ENCODE peak calls at places on chromosomes 6 and 20, in six cellular contexts. B, L, C, F, J and E are unnamed samples.

GRCh38 chr20:50658804-50659380 is 32.5 kb downstream of the RIPOR3 start:
- DNase-seq in C (no peak), L (no peak), J (no peak), F (peak), B (no peak), E (no peak)

GRCh38 chr6:20791932-20792331 is 257.7 kb downstream of the CDKAL1 start:
- DNase-seq in L (no peak), C (no peak), F (no peak), J (no peak), B (no peak), E (no peak)

GRCh38 chr20:41004561-41005360 is 23.9 kb upstream of the TOP1 start:
- DNase-seq in J (no peak), L (no peak), B (no peak), C (no peak), F (no peak), E (no peak)

GRCh38 chr6:137970368-137970767 is 103.3 kb downstream of the TNFAIP3 start:
- DNase-seq in B (no peak), J (no peak), C (no peak), L (peak), F (no peak), E (no peak)

GRCh38 chr6:73680289-73680688 is 15.7 kb upstream of the CD109 start:
- DNase-seq in L (no peak), C (no peak), J (no peak), B (no peak), F (no peak), E (no peak)

GRCh38 chr6:40916816-40917215 is 122.2 kb downstream of the UNC5CL start:
- DNase-seq in L (no peak), C (no peak), F (no peak), B (no peak), J (no peak), E (no peak)

GRCh38 chr6:119259027-119259426 is 90.5 kb downstream of the MAN1A1 start:
- DNase-seq in J (no peak), B (no peak), C (no peak), L (no peak), F (no peak), E (no peak)

GRCh38 chr6:140921366-140922226 is 1211.1 kb upstream of the GJE1 start:
- DNase-seq in B (no peak), J (peak), C (peak), F (no peak), L (peak), E (peak)

GRCh38 chr6:98539669-98540207 is 294.6 kb upstream of the POU3F2 start:
- DNase-seq in C (no peak), L (no peak), B (no peak), F (no peak), J (no peak), E (no peak)

GRCh38 chr6:154448448-154449096 is 61.9 kb downstream of the CNKSR3 start:
- DNase-seq in C (no peak), L (no peak), F (no peak), B (no peak), J (peak), E (no peak)

GRCh38 chr6:136656121-136656520 is 105.9 kb upstream of the MAP7 start:
- DNase-seq in F (no peak), C (no peak), B (no peak), J (no peak), L (no peak), E (no peak)

GRCh38 chr6:161412795-161413194 is 138.9 kb upstream of the AGPAT4 start:
- DNase-seq in B (no peak), F (no peak), L (no peak), C (no peak), J (no peak), E (no peak)

GRCh38 chr6:100726741-100727140 is 154.4 kb downstream of the ASCC3 start:
- DNase-seq in J (no peak), L (no peak), F (no peak), B (no peak), C (no peak), E (no peak)

GRCh38 chr6:17730078-17730704 is 23.5 kb upstream of the NUP153 start:
- DNase-seq in F (no peak), L (no peak), B (no peak), C (no peak), J (no peak), E (no peak)

GRCh38 chr6:168042426-168043192 is 36.4 kb downstream of the FRMD1 start:
- DNase-seq in J (no peak), F (no peak), C (no peak), L (no peak), B (peak), E (no peak)

GRCh38 chr6:138105446-138105845 is 1.8 kb downstream of the PERP start:
- DNase-seq in B (no peak), C (peak), L (no peak), F (no peak), J (peak), E (no peak)

GRCh38 chr20:709421-709820 is 33.8 kb upstream of the SCRT2 start:
- DNase-seq in L (no peak), F (peak), C (no peak), J (no peak), B (no peak), E (no peak)

GRCh38 chr6:20696676-20697075 is 162.4 kb downstream of the CDKAL1 start:
- DNase-seq in C (no peak), B (no peak), L (no peak), J (no peak), F (no peak), E (no peak)

GRCh38 chr6:53273356-53273755 is 75.4 kb downstream of the ELOVL5 start:
- DNase-seq in L (no peak), J (no peak), F (no peak), C (no peak), B (no peak), E (no peak)

GRCh38 chr6:56677559-56677958 is 34.9 kb upstream of the DST start:
- DNase-seq in C (no peak), J (no peak), B (no peak), L (no peak), F (no peak), E (no peak)

GRCh38 chr6:101083533-101084172 is 202.5 kb upstream of the ASCC3 start:
- DNase-seq in L (no peak), B (no peak), C (peak), F (no peak), J (no peak), E (peak)

GRCh38 chr20:17650816-17651760 is 31.0 kb downstream of the RRBP1 start:
- DNase-seq in F (peak), C (no peak), B (no peak), J (no peak), L (peak), E (peak)

GRCh38 chr20:1660263-1660662 is 2.7 kb upstream of the SIRPG start:
- DNase-seq in B (no peak), C (no peak), L (no peak), F (no peak), J (no peak), E (no peak)

GRCh38 chr6:15524736-15525401 is 138.0 kb downstream of the DTNBP1 start:
- DNase-seq in C (no peak), B (no peak), F (peak), J (no peak), L (no peak), E (no peak)

DNA sequence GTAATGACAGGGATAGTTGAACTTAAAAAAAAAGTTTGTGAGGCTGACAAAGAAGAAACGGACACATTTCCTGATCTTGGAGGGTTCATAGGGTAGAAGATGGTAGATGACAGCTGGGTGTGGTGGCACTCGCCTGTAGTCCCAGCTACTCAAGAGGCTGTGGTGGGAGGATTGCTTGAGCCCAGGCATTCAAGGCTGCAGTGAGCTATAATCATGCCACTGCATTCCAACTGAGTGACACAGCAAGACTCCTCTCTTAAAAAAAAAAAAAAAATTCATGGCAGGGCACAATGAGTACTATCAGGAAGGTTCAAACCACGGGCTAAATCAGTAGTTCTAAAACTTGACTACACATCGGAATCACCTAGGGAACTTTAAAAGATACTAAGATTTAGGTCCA is 2.0 kb upstream of the MICA start:
- DNase-seq in C (peak), F (peak), B (no peak), L (peak), J (peak), E (no peak)
- TF ChIP-seq POLR2A in C (no peak), F (peak), B (no peak), L (no peak), J (peak), E (no peak)

GRCh38 chr6:159790149-159790946 is at the start of gene MRPL18:
- DNase-seq in L (peak), C (peak), J (peak), F (peak), B (peak), E (peak)
- TF ChIP-seq POLR2A in L (peak), C (peak), J (peak), F (peak), B (peak), E (no peak)

GRCh38 chr6:4598384-4598783 is 177.8 kb upstream of the CDYL start:
- DNase-seq in B (no peak), J (no peak), C (no peak), L (no peak), F (no peak), E (no peak)
- TF ChIP-seq POLR2A in B (no peak), J (no peak), C (no peak), L (no peak), F (no peak), E (no peak)

GRCh38 chr20:58890454-58891075 is 38.0 kb downstream of the GNAS start:
- DNase-seq in J (peak), B (peak), C (peak), F (peak), L (peak), E (peak)
- TF ChIP-seq POLR2A in J (peak), B (peak), C (peak), F (no peak), L (peak), E (no peak)

GRCh38 chr6:2764610-2765165 is 505 bp upstream of the WRNIP1 start:
- DNase-seq in C (peak), B (no peak), L (peak), F (peak), J (peak), E (peak)
- TF ChIP-seq POLR2A in C (peak), B (no peak), L (peak), F (peak), J (no peak), E (peak)

GRCh38 chr6:30155522-30156261 is 5.3 kb downstream of the TRIM10 start:
- DNase-seq in F (no peak), B (no peak), L (no peak), C (no peak), J (no peak), E (no peak)
- TF ChIP-seq POLR2A in F (no peak), B (no peak), L (no peak), C (no peak), J (no peak), E (no peak)